ENCODE peak calls at places on chromosomes 12 and 14, in eight cellular contexts. X, N, W, J, H, M, P and Q are unnamed samples.

GRCh38 chr14:56949828-56950227 is 139.5 kb upstream of the OTX2 start:
- DNase-seq in P (peak; percentile 60), J (no peak), M (no peak), H (peak; percentile 41), N (no peak), W (peak; percentile 16), X (no peak), Q (no peak)

GRCh38 chr12:20101046-20101445 is 267.3 kb upstream of the PDE3A start:
- DNase-seq in X (no peak), W (no peak), N (peak; percentile 63), J (no peak), P (no peak), H (no peak), M (no peak), Q (no peak)

GRCh38 chr14:91364524-91365270 is 52.9 kb downstream of the CCDC88C start:
- DNase-seq in M (no peak), J (no peak), N (no peak), P (no peak), X (no peak), W (no peak), H (no peak), Q (no peak)

GRCh38 chr12:121023799-121024198 is 7.5 kb upstream of the C12orf43 start:
- DNase-seq in W (no peak), J (no peak), X (no peak), N (no peak), M (no peak), H (no peak), P (no peak), Q (no peak)

GRCh38 chr12:18436163-18436562 is 174.8 kb downstream of the PIK3C2G start:
- DNase-seq in H (no peak), X (no peak), N (no peak), W (no peak), P (no peak), M (no peak), J (no peak), Q (no peak)

GRCh38 chr14:53591816-53592215 is 364.8 kb downstream of the BMP4 start:
- DNase-seq in X (no peak), M (no peak), P (no peak), W (no peak), J (no peak), H (no peak), N (no peak), Q (no peak)

GRCh38 chr14:68607081-68607851 is 185.6 kb downstream of the ZFP36L1 start:
- DNase-seq in X (peak; percentile 41), J (no peak), P (peak; percentile 34), H (no peak), N (peak; percentile 54), M (no peak), W (no peak), Q (no peak)

GRCh38 chr12:85617307-85618091 is 218.7 kb downstream of the RASSF9 start:
- DNase-seq in H (no peak), W (no peak), M (no peak), P (no peak), N (no peak), J (no peak), X (no peak), Q (no peak)

GRCh38 chr14:97113339-97113738 is 316.2 kb downstream of the VRK1 start:
- DNase-seq in P (no peak), J (no peak), N (no peak), X (no peak), H (no peak), M (no peak), W (no peak), Q (no peak)

GRCh38 chr12:7106082-7106481 is 2.9 kb downstream of the C1RL start:
- DNase-seq in P (no peak), X (no peak), M (no peak), H (no peak), W (no peak), J (no peak), N (no peak), Q (no peak)

GRCh38 chr12:16893426-16893825 is 287.5 kb upstream of the LMO3 start:
- DNase-seq in H (no peak), P (no peak), M (no peak), J (no peak), X (no peak), N (no peak), W (no peak), Q (no peak)

GRCh38 chr12:115004469-115005146 is 320.6 kb upstream of the TBX3 start:
- DNase-seq in W (no peak), X (no peak), H (no peak), M (no peak), J (no peak), P (no peak), N (no peak), Q (no peak)

DNA sequence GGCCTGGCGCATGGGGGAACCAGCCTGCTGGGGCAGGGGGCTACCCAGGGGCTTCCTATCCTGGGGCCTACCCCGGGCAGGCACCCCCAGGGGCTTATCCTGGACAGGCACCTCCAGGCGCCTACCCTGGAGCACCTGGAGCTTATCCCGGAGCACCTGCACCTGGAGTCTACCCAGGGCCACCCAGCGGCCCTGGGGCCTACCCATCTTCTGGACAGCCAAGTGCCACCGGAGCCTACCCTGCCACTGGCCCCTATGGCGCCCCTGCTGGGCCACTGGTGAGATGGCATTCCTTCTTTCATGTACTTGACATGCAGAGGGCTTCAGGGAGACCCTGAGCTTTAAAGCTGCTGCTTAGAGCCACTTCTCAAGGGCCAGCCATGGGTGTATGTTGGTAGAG is 9.0 kb downstream of the LGALS3 start:
- DNase-seq in H (no peak), N (no peak), P (no peak), W (no peak), M (no peak), J (no peak), X (peak; percentile 26), Q (no peak)
- TF ChIP-seq CTCF in H (no peak), N (no peak), P (no peak), W (peak; percentile 12), M (peak; percentile 25), J (peak; percentile 8), X (peak; percentile 49), Q (peak; percentile 28)

GRCh38 chr14:71221119-71221518 is 313.9 kb downstream of the PCNX1 start:
- DNase-seq in W (no peak), P (no peak), X (no peak), H (no peak), M (no peak), N (no peak), J (no peak), Q (no peak)
- TF ChIP-seq CTCF in W (no peak), P (no peak), X (no peak), H (no peak), M (no peak), N (no peak), J (no peak), Q (no peak)

GRCh38 chr14:100640481-100641273 is 53.5 kb upstream of the BEGAIN start:
- DNase-seq in N (no peak), M (no peak), H (no peak), J (no peak), W (no peak), X (no peak), P (no peak), Q (peak; percentile 94)
- TF ChIP-seq CTCF in N (no peak), M (no peak), H (no peak), J (no peak), W (no peak), X (no peak), P (no peak), Q (no peak)

GRCh38 chr12:119236372-119236771 is 57.6 kb downstream of the HSPB8 start:
- DNase-seq in H (no peak), X (no peak), J (no peak), W (no peak), N (no peak), M (no peak), P (no peak), Q (no peak)
- TF ChIP-seq CTCF in H (no peak), X (no peak), J (no peak), W (no peak), N (no peak), M (no peak), P (no peak), Q (no peak)

DNA sequence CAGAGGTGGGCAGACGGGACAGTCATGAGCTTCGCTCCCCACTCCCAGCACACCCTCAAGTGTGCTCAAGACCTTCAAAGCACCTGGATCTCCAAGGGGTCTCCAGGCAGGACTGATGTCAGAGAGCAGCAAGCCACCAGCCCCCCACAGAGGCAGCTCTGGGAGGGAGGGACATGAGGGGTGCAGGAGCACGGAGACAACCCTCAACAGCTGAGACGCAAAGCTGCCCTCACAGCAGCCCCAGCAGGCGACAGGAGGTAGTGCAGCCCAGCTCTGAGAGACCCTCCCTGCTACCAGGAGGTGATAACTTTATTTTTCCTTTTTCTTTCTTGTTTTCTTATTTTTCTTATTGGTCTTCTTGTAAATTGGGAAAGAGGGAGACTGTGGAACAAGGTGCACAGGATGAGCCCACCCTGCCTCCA is 17.9 kb downstream of the SIVA1 start:
- DNase-seq in J (no peak), N (no peak), X (no peak), P (no peak), W (no peak), H (no peak), M (no peak), Q (no peak)
- TF ChIP-seq CTCF in J (peak; percentile 51), N (no peak), X (peak; percentile 38), P (peak; percentile 56), W (peak; percentile 70), H (no peak), M (peak; percentile 56), Q (peak; percentile 64)

GRCh38 chr12:113061061-113061694 is 4.6 kb downstream of the DTX1 start:
- DNase-seq in M (no peak), H (no peak), W (no peak), P (no peak), N (no peak), J (no peak), X (no peak), Q (no peak)
- TF ChIP-seq CTCF in M (no peak), H (no peak), W (no peak), P (no peak), N (no peak), J (no peak), X (no peak), Q (no peak)